ENCODE peak calls at places on chromosomes 16 and 17, in five cellular contexts. I is A172, L is endothelial cell, N is NCI-H510A, D is NCI-H446. X is an unnamed sample.

GRCh38 chr16:53803998-53804397 is 100.0 kb downstream of the FTO start:
- DNase-seq in I (no peak), L (no peak), N (no peak), D (no peak), X (no peak)

GRCh38 chr17:48751172-48751571 is 22.6 kb upstream of the HOXB13 start:
- DNase-seq in I (no peak), L (no peak), N (no peak), D (no peak), X (no peak)

GRCh38 chr16:52741386-52741785 is 194.4 kb upstream of the TOX3 start:
- DNase-seq in N (no peak), L (no peak), I (no peak), D (no peak), X (no peak)

GRCh38 chr16:12231666-12232065 is 255.1 kb downstream of the SNX29 start:
- DNase-seq in L (no peak), D (no peak), I (peak), N (no peak), X (no peak)

GRCh38 chr16:30335598-30336474 is 19.3 kb downstream of the CD2BP2 start:
- DNase-seq in D (no peak), I (peak), L (no peak), N (no peak), X (no peak)

GRCh38 chr16:48613061-48613957 is 3.3 kb upstream of the N4BP1 start:
- DNase-seq in D (no peak), N (no peak), L (peak), I (no peak), X (peak)

GRCh38 chr16:79644977-79645667 is 44.6 kb upstream of the MAF start:
- DNase-seq in I (peak), L (no peak), N (no peak), D (no peak), X (no peak)

GRCh38 chr17:62780951-62781350 is 27.2 kb downstream of the MARCHF10 start:
- DNase-seq in D (no peak), I (peak), N (no peak), L (no peak), X (no peak)

GRCh38 chr17:3335876-3336275 is 37.7 kb upstream of the OR3A1 start:
- DNase-seq in N (no peak), D (no peak), I (no peak), L (no peak), X (peak)

GRCh38 chr17:3026856-3027751 is 36.3 kb downstream of the OR1D5 start:
- DNase-seq in L (no peak), N (no peak), I (no peak), D (no peak), X (no peak)

GRCh38 chr16:85412911-85413520 is 200.1 kb upstream of the GSE1 start:
- DNase-seq in I (no peak), N (no peak), L (peak), D (no peak), X (no peak)

GRCh38 chr17:49522329-49522890 is 27.3 kb downstream of the NGFR start:
- DNase-seq in N (no peak), D (no peak), L (no peak), I (no peak), X (no peak)

GRCh38 chr16:17273142-17273561 is 197.6 kb downstream of the XYLT1 start:
- DNase-seq in I (peak), D (no peak), L (no peak), N (no peak), X (peak)

GRCh38 chr17:80423536-80424225 is 8.7 kb downstream of the ENDOV start:
- DNase-seq in I (no peak), L (no peak), N (no peak), D (no peak), X (no peak)

GRCh38 chr17:27746881-27747280 is 53.4 kb downstream of the NOS2 start:
- DNase-seq in L (no peak), N (no peak), I (no peak), D (no peak), X (no peak)

GRCh38 chr16:4371481-4372314 is at the start of gene VASN:
- DNase-seq in D (no peak), N (no peak), I (peak), L (peak), X (peak)

GRCh38 chr16:8812162-8812843 is 14.7 kb downstream of the PMM2 start:
- DNase-seq in L (no peak), D (no peak), I (no peak), N (no peak), X (no peak)

GRCh38 chr17:7583253-7584109 is at the start of gene MPDU1:
- DNase-seq in D (peak), I (peak), N (peak), L (peak), X (peak)

GRCh38 chr16:54447606-54448440 is 161.2 kb upstream of the IRX3 start:
- DNase-seq in N (no peak), I (peak), D (no peak), L (no peak), X (peak)

GRCh38 chr16:52235186-52235585 is 311.8 kb downstream of the TOX3 start:
- DNase-seq in D (no peak), N (no peak), L (no peak), I (no peak), X (no peak)

GRCh38 chr17:47789611-47790520 is 31.7 kb downstream of the OSBPL7 start:
- DNase-seq in I (no peak), D (no peak), L (peak), N (peak), X (no peak)

GRCh38 chr17:63945851-63946439 is 13.8 kb upstream of the CD79B start:
- DNase-seq in I (no peak), D (no peak), L (no peak), N (no peak), X (no peak)

X was measured in OCI-M1.